ENCODE peak calls at places on chromosome 21, in four cellular contexts. F is iris pigment epithelial cell, V is retina, G is type B pancreatic cell. I is an unnamed sample.

GRCh38 chr21:41167348-41168342 is at the start of gene BACE2:
- DNase-seq in V (peak; percentile 81), G (peak; percentile 84), F (peak; percentile 71), I (peak; percentile 78)

GRCh38 chr21:44509539-44509938 is 30.5 kb downstream of the KRTAP10-1 start:
- DNase-seq in G (no peak), F (no peak), V (no peak), I (peak; percentile 56)

GRCh38 chr21:44552681-44553080 is 1.4 kb upstream of the KRTAP10-2 start:
- DNase-seq in G (no peak), F (no peak), V (no peak), I (no peak)

GRCh38 chr21:42019101-42019605 is 9.0 kb upstream of the ZBTB21 start:
- DNase-seq in V (no peak), F (no peak), G (no peak), I (no peak)

GRCh38 chr21:45872471-45872870 is 109.1 kb upstream of the COL6A1 start:
- DNase-seq in G (peak; percentile 32), V (peak; percentile 36), F (no peak), I (no peak)

GRCh38 chr21:44526096-44526997 is 13.6 kb downstream of the KRTAP10-1 start:
- DNase-seq in V (no peak), F (no peak), G (no peak), I (no peak)

GRCh38 chr21:31268090-31268489 is 76.0 kb downstream of the TIAM1 start:
- DNase-seq in F (no peak), G (no peak), V (no peak), I (no peak)

GRCh38 chr21:19922122-19922521 is 1076.1 kb upstream of the NCAM2 start:
- DNase-seq in G (no peak), V (no peak), F (no peak), I (no peak)

GRCh38 chr21:46028547-46029200 is 47.1 kb downstream of the COL6A1 start:
- DNase-seq in F (peak; percentile 50), V (no peak), G (no peak), I (no peak)

GRCh38 chr21:39613029-39613934 is 542 bp downstream of the B3GALT5 start:
- DNase-seq in V (peak; percentile 57), F (no peak), G (no peak), I (no peak)

GRCh38 chr21:15804247-15804985 is 74.6 kb downstream of the USP25 start:
- DNase-seq in F (no peak), V (no peak), G (no peak), I (peak; percentile 87)

GRCh38 chr21:33780631-33781030 is 135.0 kb downstream of the ATP5PO start:
- DNase-seq in G (no peak), V (no peak), F (peak; percentile 63), I (no peak)

GRCh38 chr21:35904995-35905972 is 155.0 kb downstream of the SETD4 start:
- DNase-seq in F (peak; percentile 10), G (no peak), V (no peak), I (no peak)

GRCh38 chr21:26965567-26966359 is 1.1 kb downstream of the ADAMTS5 start:
- DNase-seq in F (no peak), G (peak; percentile 77), V (peak; percentile 86), I (no peak)

GRCh38 chr21:32325706-32326105 is 27.1 kb downstream of the MRAP start:
- DNase-seq in F (no peak), G (no peak), V (no peak), I (no peak)

GRCh38 chr21:31846690-31847089 is 26.1 kb upstream of the HUNK start:
- DNase-seq in V (no peak), G (no peak), F (no peak), I (no peak)

I was measured in SK-MEL-5.